ENCODE peak calls at places on chromosomes 16 and 17, in ten cellular contexts. D, T, Z, I, L, R, X, K, P and Y are unnamed samples.

GRCh38 chr17:31561469-31562412 is 170.3 kb downstream of the RAB11FIP4 start:
- DNase-seq in T (no peak), X (no peak), R (no peak), Z (no peak), D (no peak), K (no peak), P (peak), L (no peak), I (peak), Y (no peak)

GRCh38 chr16:10577305-10578202 is 2.8 kb downstream of the EMP2 start:
- DNase-seq in X (no peak), I (no peak), P (no peak), K (no peak), L (no peak), Z (no peak), R (peak), D (no peak), T (no peak), Y (no peak)

GRCh38 chr17:66953661-66954060 is 10.8 kb upstream of the CACNG4 start:
- DNase-seq in I (no peak), D (no peak), Z (no peak), T (no peak), L (no peak), X (peak), P (no peak), R (no peak), K (peak), Y (no peak)

GRCh38 chr17:14015286-14015685 is 54.0 kb upstream of the COX10 start:
- DNase-seq in L (no peak), X (no peak), P (no peak), T (no peak), I (no peak), K (no peak), R (no peak), Z (no peak), D (no peak), Y (no peak)

GRCh38 chr16:53156516-53156915 is 101.7 kb downstream of the CHD9 start:
- DNase-seq in I (no peak), L (no peak), X (no peak), R (no peak), K (no peak), Z (no peak), P (peak), D (no peak), T (no peak), Y (no peak)

GRCh38 chr17:31513731-31514427 is 122.4 kb downstream of the RAB11FIP4 start:
- DNase-seq in T (no peak), P (no peak), D (no peak), R (no peak), K (no peak), X (no peak), L (no peak), Z (no peak), I (no peak), Y (no peak)

GRCh38 chr17:27576429-27577123 is 54.4 kb upstream of the LGALS9 start:
- DNase-seq in X (no peak), K (no peak), P (peak), D (no peak), Z (no peak), I (no peak), R (peak), L (no peak), T (no peak), Y (no peak)

GRCh38 chr17:181213-182163 is at the start of gene DOC2B:
- DNase-seq in R (peak), X (peak), T (peak), P (peak), L (no peak), I (no peak), K (peak), D (peak), Z (no peak), Y (no peak)

GRCh38 chr16:886802-887731 is 83.7 kb downstream of the LMF1 start:
- DNase-seq in T (no peak), X (no peak), D (no peak), K (no peak), Z (no peak), P (no peak), R (no peak), L (no peak), I (no peak), Y (no peak)

GRCh38 chr16:71789136-71789535 is 19.5 kb downstream of the AP1G1 start:
- DNase-seq in T (no peak), K (no peak), I (no peak), P (no peak), R (no peak), D (no peak), L (no peak), Z (no peak), X (no peak), Y (no peak)

GRCh38 chr16:13229039-13229438 is 327.6 kb downstream of the SHISA9 start:
- DNase-seq in I (no peak), D (no peak), Z (no peak), K (no peak), L (no peak), R (no peak), P (no peak), T (no peak), X (no peak), Y (no peak)

GRCh38 chr17:66957951-66958579 is 6.4 kb upstream of the CACNG4 start:
- DNase-seq in D (no peak), K (peak), Z (no peak), I (no peak), T (no peak), X (no peak), L (no peak), R (peak), P (peak), Y (no peak)

GRCh38 chr17:29918922-29919856 is 10.8 kb downstream of the SSH2 start:
- DNase-seq in P (peak), K (no peak), I (no peak), X (no peak), T (no peak), R (no peak), L (no peak), Z (no peak), D (no peak), Y (no peak)

GRCh38 chr16:23435500-23435899 is 17.5 kb downstream of the COG7 start:
- DNase-seq in X (peak), K (peak), T (peak), Z (no peak), P (peak), D (peak), R (peak), I (peak), L (no peak), Y (no peak)